ENCODE peak calls at places on chromosomes 4 and X, in seven cellular contexts. F is CD4-positive, alpha-beta memory T cell; X is RWPE2; E is tibial nerve; S is ovary; Q is upper lobe of right lung; N is heart right ventricle. Z is an unnamed sample.

GRCh38 chr4:122668241-122668640 is 47.4 kb upstream of the IL21 start:
- DNase-seq in N (no peak), X (no peak), E (no peak), S (no peak), F (no peak), Q (no peak), Z (no peak)

GRCh38 chrX:101803451-101803850 is 128.4 kb downstream of the ZMAT1 start:
- DNase-seq in F (peak; percentile 4), N (no peak), S (no peak), Q (no peak), X (no peak), E (no peak), Z (no peak)

GRCh38 chr4:118338981-118339765 is 13.6 kb downstream of the PRSS12 start:
- DNase-seq in E (no peak), Q (no peak), S (no peak), N (no peak), F (no peak), X (no peak), Z (no peak)

GRCh38 chr4:14719053-14719452 is 283.2 kb upstream of the CPEB2 start:
- DNase-seq in N (no peak), X (no peak), Q (no peak), E (no peak), F (no peak), S (no peak), Z (no peak)

GRCh38 chr4:33739886-33740285 is 2504.4 kb downstream of the ARAP2 start:
- DNase-seq in X (no peak), F (no peak), Q (no peak), N (no peak), S (no peak), E (no peak), Z (no peak)

GRCh38 chr4:174631901-174632758 is 109.8 kb upstream of the HPGD start:
- DNase-seq in F (peak; percentile 10), S (no peak), E (no peak), Q (no peak), N (no peak), X (no peak), Z (peak; percentile 7)

GRCh38 chrX:133648594-133648993 is 233.3 kb upstream of the GPC4 start:
- DNase-seq in Q (no peak), S (no peak), N (no peak), X (no peak), E (no peak), F (no peak), Z (no peak)

GRCh38 chrX:140432328-140433025 is 72.4 kb downstream of the SOX3 start:
- DNase-seq in F (no peak), Q (no peak), N (peak; percentile 44), S (no peak), E (no peak), X (no peak), Z (no peak)

GRCh38 chr4:185395255-185395955 is at the start of gene LRP2BP:
- DNase-seq in E (no peak), N (no peak), F (peak; percentile 29), S (no peak), X (no peak), Q (no peak), Z (peak; percentile 24)

GRCh38 chrX:23980063-23980462 is 46.9 kb downstream of the KLHL15 start:
- DNase-seq in Q (no peak), E (no peak), S (no peak), F (no peak), X (no peak), N (no peak), Z (no peak)

GRCh38 chr4:33924801-33925200 is 2319.5 kb downstream of the ARAP2 start:
- DNase-seq in S (no peak), F (no peak), E (no peak), X (no peak), N (no peak), Q (no peak), Z (no peak)

GRCh38 chr4:77817304-77818076 is 1.7 kb downstream of the CNOT6L start:
- DNase-seq in Q (no peak), F (peak; percentile 6), X (no peak), E (no peak), S (no peak), N (no peak), Z (no peak)

GRCh38 chrX:123803331-123803983 is 56.4 kb upstream of the XIAP start:
- DNase-seq in N (no peak), X (no peak), E (no peak), Q (no peak), F (peak; percentile 46), S (no peak), Z (no peak)

GRCh38 chrX:41781500-41781899 is 57.5 kb downstream of the GPR82 start:
- DNase-seq in X (no peak), S (no peak), E (no peak), N (no peak), F (peak; percentile 38), Q (no peak), Z (no peak)

GRCh38 chr4:97548943-97549583 is 594.2 kb downstream of the STPG2 start:
- DNase-seq in S (no peak), N (no peak), X (no peak), Q (no peak), E (no peak), F (no peak), Z (no peak)

GRCh38 chr4:7159923-7160322 is 32.4 kb upstream of the SORCS2 start:
- DNase-seq in X (no peak), N (no peak), S (no peak), F (no peak), Q (peak; percentile 13), E (peak; percentile 5), Z (no peak)

GRCh38 chrX:132257116-132257515 is 37.9 kb upstream of the RAP2C start:
- DNase-seq in X (no peak), E (no peak), Q (no peak), S (no peak), N (no peak), F (no peak), Z (no peak)

GRCh38 chrX:115642304-115642703 is 81.3 kb downstream of the PLS3 start:
- DNase-seq in X (no peak), F (no peak), N (no peak), S (no peak), E (no peak), Q (no peak), Z (no peak)

GRCh38 chrX:33126469-33126868 is 84.9 kb downstream of the DMD start:
- DNase-seq in Q (no peak), F (no peak), S (no peak), N (no peak), X (no peak), E (no peak), Z (no peak)

GRCh38 chr4:2901186-2901585 is 57.5 kb downstream of the ADD1 start:
- DNase-seq in E (no peak), Q (no peak), X (no peak), S (no peak), N (no peak), F (no peak), Z (no peak)

GRCh38 chr4:2902126-2902525 is 58.5 kb downstream of the ADD1 start:
- DNase-seq in E (no peak), S (no peak), Q (no peak), N (no peak), F (no peak), X (no peak), Z (no peak)

GRCh38 chr4:2900701-2901100 is 57.1 kb downstream of the ADD1 start:
- DNase-seq in X (no peak), Q (no peak), E (no peak), F (no peak), S (no peak), N (no peak), Z (no peak)

GRCh38 chr4:2893772-2894171 is 50.1 kb downstream of the ADD1 start:
- DNase-seq in S (no peak), N (no peak), X (no peak), Q (no peak), E (no peak), F (no peak), Z (no peak)

DNA sequence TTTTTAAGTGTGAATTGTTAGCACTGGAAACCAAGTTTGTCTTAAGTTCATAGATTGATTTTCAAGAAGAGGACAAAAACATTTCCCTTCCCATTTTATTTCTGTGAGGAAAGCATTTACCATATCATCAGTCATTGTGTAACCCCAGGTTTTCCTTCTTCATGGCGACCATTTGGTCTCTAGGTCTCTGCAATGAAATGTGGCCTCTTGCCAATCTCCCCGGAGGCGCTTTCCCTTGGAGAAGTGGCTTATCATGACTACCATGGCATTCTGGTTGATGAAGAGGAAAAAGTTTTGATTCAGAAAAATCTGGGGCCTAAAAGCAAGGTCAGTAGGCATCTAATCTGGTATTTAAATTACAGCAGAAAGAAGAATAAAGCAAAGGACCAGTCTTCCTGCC is 54.4 kb downstream of the ADD1 start:
- DNase-seq in N (no peak), Q (no peak), F (no peak), S (no peak), E (no peak), X (no peak), Z (no peak)
- H3K36me3 ChIP-seq in N (peaks cover 85% of the 10 kb centered on the region), Q (peaks cover 88% of the 10 kb centered on the region), F (peaks cover 70% of the 10 kb centered on the region), S (peaks cover 3% of the 10 kb centered on the region), E (peaks cover 8% of the 10 kb centered on the region), X (peaks cover 76% of the 10 kb centered on the region), Z (peaks cover 52% of the 10 kb centered on the region)

GRCh38 chr4:94271248-94271647 is 63.6 kb downstream of the SMARCAD1 start:
- DNase-seq in E (no peak), X (no peak), N (no peak), F (no peak), S (no peak), Q (no peak), Z (no peak)
- H3K36me3 ChIP-seq in E (no peaks in the 10 kb centered on the region), X (peaks cover 91% of the 10 kb centered on the region), N (peaks cover 78% of the 10 kb centered on the region), F (peaks cover 13% of the 10 kb centered on the region), S (no peaks in the 10 kb centered on the region), Q (peaks cover 58% of the 10 kb centered on the region), Z (peaks cover 10% of the 10 kb centered on the region)

DNA sequence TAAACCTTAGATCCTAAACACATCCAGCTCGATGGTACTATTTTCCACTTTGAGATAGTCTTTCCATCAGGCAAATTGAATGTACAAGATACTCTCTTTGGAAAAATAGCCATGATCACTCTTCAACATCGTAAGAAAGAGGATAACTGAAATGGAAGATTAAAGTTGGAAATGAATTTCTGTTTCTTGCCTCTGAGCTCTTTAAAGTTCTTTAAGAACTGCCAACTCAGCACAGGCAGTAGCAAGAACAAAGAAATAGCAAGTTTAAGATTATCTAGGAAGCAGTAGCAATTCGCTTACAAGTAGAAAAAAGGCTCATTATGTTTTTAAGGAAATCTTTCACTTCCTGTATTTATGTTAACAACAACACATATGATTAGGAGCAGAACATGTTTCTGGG is 127.6 kb downstream of the CDS1 start:
- DNase-seq in F (no peak), Q (no peak), X (no peak), S (no peak), E (no peak), N (no peak), Z (no peak)
- H3K36me3 ChIP-seq in F (no peaks in the 10 kb centered on the region), Q (peaks cover 92% of the 10 kb centered on the region), X (peaks cover 52% of the 10 kb centered on the region), S (no peaks in the 10 kb centered on the region), E (no peaks in the 10 kb centered on the region), N (peaks cover 98% of the 10 kb centered on the region), Z (no peaks in the 10 kb centered on the region)

DNA sequence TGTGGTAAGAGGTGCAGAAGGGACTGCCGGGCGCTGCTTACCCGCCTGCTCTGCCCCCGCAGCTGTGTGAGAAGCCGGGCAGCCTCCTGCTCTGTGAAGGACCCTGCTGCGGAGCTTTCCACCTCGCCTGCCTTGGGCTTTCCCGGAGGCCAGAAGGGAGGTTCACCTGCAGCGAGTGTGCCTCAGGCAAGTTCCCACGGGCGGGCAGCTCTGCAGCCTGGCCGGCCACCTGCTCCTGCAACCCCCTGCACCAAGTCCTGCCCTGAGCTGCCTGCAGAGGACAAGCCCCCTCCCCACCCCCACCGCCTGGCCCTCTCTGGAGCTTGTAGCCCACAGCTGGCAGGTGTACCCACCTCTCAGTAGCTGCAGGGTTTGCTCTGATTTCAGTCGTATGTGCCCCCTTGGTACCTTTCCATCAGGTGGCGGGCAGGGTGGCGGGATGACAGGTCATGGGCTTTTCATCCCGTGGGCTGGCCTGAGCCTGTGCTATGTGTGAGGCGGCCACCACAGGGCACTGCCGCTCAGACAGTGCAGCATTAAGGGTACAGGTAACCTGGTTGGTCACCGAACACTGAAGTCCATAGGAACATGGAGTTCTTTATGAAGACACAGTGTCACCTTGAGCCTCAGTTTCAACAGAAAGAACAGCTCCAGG is 56.6 kb downstream of the NELFA start:
- DNase-seq in Q (no peak), S (no peak), F (no peak), X (no peak), E (no peak), N (no peak), Z (no peak)
- H3K36me3 ChIP-seq in Q (peaks cover 42% of the 10 kb centered on the region), S (no peaks in the 10 kb centered on the region), F (peaks cover 4% of the 10 kb centered on the region), X (peaks cover 91% of the 10 kb centered on the region), E (no peaks in the 10 kb centered on the region), N (peaks cover 66% of the 10 kb centered on the region), Z (peaks cover 18% of the 10 kb centered on the region)